ENCODE peak calls at places on chromosomes 12 and 14, in seven cellular contexts. One of them, this sample, is unnamed. For H3K4me1, the result is how much of the 10 kb centered on the place peaks cover.

GRCh38 chr14:30621354-30621953 is 665 bp upstream of the SCFD1 start:
- DNase-seq in right lobe of liver: no peak
- DNase-seq in Peyer's patch: no peak
- DNase-seq in uterus: no peak
- DNase-seq in CD8-positive, alpha-beta T cell: no peak
- DNase-seq in ovary: no peak
- DNase-seq in OCI-LY7: peak
- DNase-seq in this sample: no peak

GRCh38 chr12:23813206-23813605 is 136.3 kb downstream of the SOX5 start:
- DNase-seq in right lobe of liver: no peak
- DNase-seq in Peyer's patch: no peak
- DNase-seq in uterus: no peak
- DNase-seq in CD8-positive, alpha-beta T cell: no peak
- DNase-seq in ovary: no peak
- DNase-seq in OCI-LY7: no peak
- DNase-seq in this sample: no peak

GRCh38 chr12:65532162-65532561 is 253.7 kb downstream of the MSRB3 start:
- DNase-seq in right lobe of liver: no peak
- DNase-seq in Peyer's patch: no peak
- DNase-seq in uterus: no peak
- DNase-seq in CD8-positive, alpha-beta T cell: no peak
- DNase-seq in ovary: no peak
- DNase-seq in OCI-LY7: no peak
- DNase-seq in this sample: no peak

GRCh38 chr14:97217094-97217885 is 420.1 kb downstream of the VRK1 start:
- DNase-seq in right lobe of liver: no peak
- DNase-seq in Peyer's patch: no peak
- DNase-seq in uterus: no peak
- DNase-seq in CD8-positive, alpha-beta T cell: no peak
- DNase-seq in ovary: no peak
- DNase-seq in OCI-LY7: no peak
- DNase-seq in this sample: no peak

GRCh38 chr14:20631821-20632389 is 9.6 kb downstream of the OR6S1 start:
- DNase-seq in right lobe of liver: peak
- DNase-seq in Peyer's patch: no peak
- DNase-seq in uterus: peak
- DNase-seq in CD8-positive, alpha-beta T cell: no peak
- DNase-seq in ovary: peak
- DNase-seq in OCI-LY7: no peak
- DNase-seq in this sample: peak

GRCh38 chr12:119693006-119693405 is 25.1 kb downstream of the PRKAB1 start:
- DNase-seq in right lobe of liver: no peak
- DNase-seq in Peyer's patch: no peak
- DNase-seq in uterus: peak
- DNase-seq in CD8-positive, alpha-beta T cell: no peak
- DNase-seq in ovary: no peak
- DNase-seq in OCI-LY7: no peak
- DNase-seq in this sample: peak

GRCh38 chr12:63822352-63822751 is 22.1 kb upstream of the SRGAP1 start:
- DNase-seq in right lobe of liver: no peak
- DNase-seq in Peyer's patch: no peak
- DNase-seq in uterus: no peak
- DNase-seq in CD8-positive, alpha-beta T cell: no peak
- DNase-seq in ovary: no peak
- DNase-seq in OCI-LY7: no peak
- DNase-seq in this sample: no peak

GRCh38 chr12:98154850-98155249 is 360.5 kb upstream of the TMPO start:
- DNase-seq in right lobe of liver: no peak
- DNase-seq in Peyer's patch: no peak
- DNase-seq in uterus: no peak
- DNase-seq in CD8-positive, alpha-beta T cell: no peak
- DNase-seq in ovary: no peak
- DNase-seq in OCI-LY7: peak
- DNase-seq in this sample: no peak

GRCh38 chr14:80996049-80996901 is 40.9 kb downstream of the TSHR start:
- DNase-seq in right lobe of liver: peak
- DNase-seq in Peyer's patch: no peak
- DNase-seq in uterus: no peak
- DNase-seq in CD8-positive, alpha-beta T cell: no peak
- DNase-seq in ovary: no peak
- DNase-seq in OCI-LY7: peak
- DNase-seq in this sample: peak

GRCh38 chr14:37844614-37845013 is 249.2 kb downstream of the TTC6 start:
- DNase-seq in right lobe of liver: no peak
- DNase-seq in Peyer's patch: no peak
- DNase-seq in uterus: no peak
- DNase-seq in CD8-positive, alpha-beta T cell: no peak
- DNase-seq in ovary: no peak
- DNase-seq in OCI-LY7: no peak
- DNase-seq in this sample: no peak

GRCh38 chr12:114628199-114628598 is 55.8 kb downstream of the TBX3 start:
- DNase-seq in right lobe of liver: no peak
- DNase-seq in Peyer's patch: no peak
- DNase-seq in uterus: no peak
- DNase-seq in CD8-positive, alpha-beta T cell: no peak
- DNase-seq in ovary: no peak
- DNase-seq in OCI-LY7: no peak
- DNase-seq in this sample: no peak

GRCh38 chr12:9750276-9751203 is 10.2 kb downstream of the CD69 start:
- DNase-seq in right lobe of liver: no peak
- DNase-seq in Peyer's patch: peak
- DNase-seq in uterus: no peak
- DNase-seq in CD8-positive, alpha-beta T cell: peak
- DNase-seq in ovary: peak
- DNase-seq in OCI-LY7: peak
- DNase-seq in this sample: peak

GRCh38 chr14:64409509-64409908 is 21.4 kb downstream of the MTHFD1 start:
- DNase-seq in right lobe of liver: no peak
- DNase-seq in Peyer's patch: no peak
- DNase-seq in uterus: no peak
- DNase-seq in CD8-positive, alpha-beta T cell: no peak
- DNase-seq in ovary: no peak
- DNase-seq in OCI-LY7: no peak
- DNase-seq in this sample: no peak

GRCh38 chr12:109617496-109617895 is 43.9 kb downstream of the MVK start:
- DNase-seq in right lobe of liver: no peak
- DNase-seq in Peyer's patch: no peak
- DNase-seq in uterus: no peak
- DNase-seq in CD8-positive, alpha-beta T cell: no peak
- DNase-seq in ovary: no peak
- DNase-seq in OCI-LY7: no peak
- DNase-seq in this sample: no peak

GRCh38 chr12:95548056-95548538 is 3.2 kb downstream of the USP44 start:
- DNase-seq in right lobe of liver: no peak
- DNase-seq in Peyer's patch: no peak
- DNase-seq in uterus: peak
- DNase-seq in CD8-positive, alpha-beta T cell: peak
- DNase-seq in ovary: peak
- DNase-seq in OCI-LY7: peak
- DNase-seq in this sample: no peak

GRCh38 chr12:96164951-96165858 is 29.0 kb upstream of the ELK3 start:
- DNase-seq in right lobe of liver: no peak
- DNase-seq in Peyer's patch: no peak
- DNase-seq in uterus: no peak
- DNase-seq in CD8-positive, alpha-beta T cell: no peak
- DNase-seq in ovary: no peak
- DNase-seq in OCI-LY7: no peak
- DNase-seq in this sample: peak

GRCh38 chr12:92503029-92503931 is 199.5 kb upstream of the PLEKHG7 start:
- DNase-seq in right lobe of liver: peak
- DNase-seq in Peyer's patch: no peak
- DNase-seq in uterus: peak
- DNase-seq in CD8-positive, alpha-beta T cell: no peak
- DNase-seq in ovary: no peak
- DNase-seq in OCI-LY7: peak
- DNase-seq in this sample: no peak

GRCh38 chr12:64066052-64066451 is 156.0 kb downstream of the KICS2 start:
- DNase-seq in right lobe of liver: no peak
- DNase-seq in Peyer's patch: no peak
- DNase-seq in uterus: no peak
- DNase-seq in CD8-positive, alpha-beta T cell: no peak
- DNase-seq in ovary: no peak
- DNase-seq in OCI-LY7: no peak
- DNase-seq in this sample: no peak

GRCh38 chr12:110993425-110993824 is 73.0 kb upstream of the MYL2 start:
- DNase-seq in right lobe of liver: no peak
- DNase-seq in Peyer's patch: no peak
- DNase-seq in uterus: no peak
- DNase-seq in CD8-positive, alpha-beta T cell: no peak
- DNase-seq in ovary: no peak
- DNase-seq in OCI-LY7: no peak
- DNase-seq in this sample: no peak

GRCh38 chr14:38210168-38210567 is 2.5 kb downstream of the SSTR1 start:
- DNase-seq in right lobe of liver: peak
- DNase-seq in Peyer's patch: no peak
- DNase-seq in uterus: no peak
- DNase-seq in CD8-positive, alpha-beta T cell: no peak
- DNase-seq in ovary: no peak
- DNase-seq in OCI-LY7: no peak
- DNase-seq in this sample: no peak

GRCh38 chr12:64685605-64686004 is 73.6 kb downstream of the GNS start:
- DNase-seq in right lobe of liver: no peak
- DNase-seq in Peyer's patch: no peak
- DNase-seq in uterus: no peak
- DNase-seq in CD8-positive, alpha-beta T cell: no peak
- DNase-seq in ovary: no peak
- DNase-seq in OCI-LY7: no peak
- DNase-seq in this sample: no peak

GRCh38 chr12:49636979-49637378 is 13.6 kb downstream of the PRPF40B start:
- DNase-seq in right lobe of liver: peak
- DNase-seq in Peyer's patch: peak
- DNase-seq in uterus: peak
- DNase-seq in CD8-positive, alpha-beta T cell: peak
- DNase-seq in ovary: peak
- DNase-seq in OCI-LY7: peak
- DNase-seq in this sample: peak

GRCh38 chr12:59088673-59089072 is 168.4 kb upstream of the LRIG3 start:
- DNase-seq in right lobe of liver: no peak
- DNase-seq in Peyer's patch: no peak
- DNase-seq in uterus: peak
- DNase-seq in CD8-positive, alpha-beta T cell: no peak
- DNase-seq in ovary: no peak
- DNase-seq in OCI-LY7: no peak
- DNase-seq in this sample: no peak

GRCh38 chr12:53078425-53079225 is 565 bp downstream of the SPRYD3 start:
- DNase-seq in right lobe of liver: no peak
- DNase-seq in Peyer's patch: peak
- DNase-seq in uterus: no peak
- DNase-seq in CD8-positive, alpha-beta T cell: peak
- DNase-seq in ovary: no peak
- DNase-seq in OCI-LY7: peak
- DNase-seq in this sample: no peak

GRCh38 chr12:77060136-77060882 is 5.1 kb downstream of the E2F7 start:
- DNase-seq in right lobe of liver: no peak
- DNase-seq in Peyer's patch: peak
- DNase-seq in uterus: no peak
- DNase-seq in CD8-positive, alpha-beta T cell: no peak
- DNase-seq in ovary: no peak
- DNase-seq in OCI-LY7: peak
- DNase-seq in this sample: no peak

GRCh38 chr12:126668961-126669360 is 1598.0 kb upstream of the TMEM132C start:
- DNase-seq in right lobe of liver: no peak
- DNase-seq in Peyer's patch: no peak
- DNase-seq in uterus: no peak
- DNase-seq in CD8-positive, alpha-beta T cell: no peak
- DNase-seq in ovary: no peak
- DNase-seq in OCI-LY7: no peak
- DNase-seq in this sample: no peak

GRCh38 chr14:96077983-96078686 is 39.0 kb downstream of the C14orf132 start:
- DNase-seq in right lobe of liver: no peak
- DNase-seq in Peyer's patch: no peak
- DNase-seq in uterus: no peak
- DNase-seq in CD8-positive, alpha-beta T cell: no peak
- DNase-seq in ovary: no peak
- DNase-seq in OCI-LY7: no peak
- DNase-seq in this sample: no peak

GRCh38 chr14:39469094-39469710 is 37.0 kb upstream of the FBXO33 start:
- DNase-seq in right lobe of liver: no peak
- DNase-seq in Peyer's patch: peak
- DNase-seq in uterus: no peak
- DNase-seq in CD8-positive, alpha-beta T cell: peak
- DNase-seq in ovary: no peak
- DNase-seq in OCI-LY7: peak
- DNase-seq in this sample: no peak
- TF ChIP-seq CTCF in right lobe of liver: peak
- TF ChIP-seq CTCF in Peyer's patch: no peak
- TF ChIP-seq CTCF in uterus: no peak
- TF ChIP-seq CTCF in CD8-positive, alpha-beta T cell: no peak
- TF ChIP-seq CTCF in ovary: no peak
- TF ChIP-seq CTCF in OCI-LY7: peak
- TF ChIP-seq CTCF in this sample: peak

GRCh38 chr14:76089151-76089550 is 62.6 kb upstream of the GPATCH2L start:
- DNase-seq in right lobe of liver: no peak
- DNase-seq in Peyer's patch: no peak
- DNase-seq in uterus: peak
- DNase-seq in CD8-positive, alpha-beta T cell: no peak
- DNase-seq in ovary: peak
- DNase-seq in OCI-LY7: no peak
- DNase-seq in this sample: no peak
- H3K4me1 ChIP-seq in right lobe of liver: under half
- H3K4me1 ChIP-seq in Peyer's patch: under half
- H3K4me1 ChIP-seq in uterus: under half
- H3K4me1 ChIP-seq in CD8-positive, alpha-beta T cell: under half
- H3K4me1 ChIP-seq in ovary: under half
- H3K4me1 ChIP-seq in OCI-LY7: under half
- H3K4me1 ChIP-seq in this sample: under half

GRCh38 chr12:132053338-132054330 is 90.5 kb downstream of the DDX51 start:
- DNase-seq in right lobe of liver: no peak
- DNase-seq in Peyer's patch: no peak
- DNase-seq in uterus: no peak
- DNase-seq in CD8-positive, alpha-beta T cell: no peak
- DNase-seq in ovary: no peak
- DNase-seq in OCI-LY7: peak
- DNase-seq in this sample: no peak
- H3K27ac ChIP-seq in right lobe of liver: no peak
- H3K27ac ChIP-seq in Peyer's patch: no peak
- H3K27ac ChIP-seq in uterus: no peak
- H3K27ac ChIP-seq in CD8-positive, alpha-beta T cell: no peak
- H3K27ac ChIP-seq in ovary: no peak
- H3K27ac ChIP-seq in OCI-LY7: peak
- H3K27ac ChIP-seq in this sample: no peak

DNA sequence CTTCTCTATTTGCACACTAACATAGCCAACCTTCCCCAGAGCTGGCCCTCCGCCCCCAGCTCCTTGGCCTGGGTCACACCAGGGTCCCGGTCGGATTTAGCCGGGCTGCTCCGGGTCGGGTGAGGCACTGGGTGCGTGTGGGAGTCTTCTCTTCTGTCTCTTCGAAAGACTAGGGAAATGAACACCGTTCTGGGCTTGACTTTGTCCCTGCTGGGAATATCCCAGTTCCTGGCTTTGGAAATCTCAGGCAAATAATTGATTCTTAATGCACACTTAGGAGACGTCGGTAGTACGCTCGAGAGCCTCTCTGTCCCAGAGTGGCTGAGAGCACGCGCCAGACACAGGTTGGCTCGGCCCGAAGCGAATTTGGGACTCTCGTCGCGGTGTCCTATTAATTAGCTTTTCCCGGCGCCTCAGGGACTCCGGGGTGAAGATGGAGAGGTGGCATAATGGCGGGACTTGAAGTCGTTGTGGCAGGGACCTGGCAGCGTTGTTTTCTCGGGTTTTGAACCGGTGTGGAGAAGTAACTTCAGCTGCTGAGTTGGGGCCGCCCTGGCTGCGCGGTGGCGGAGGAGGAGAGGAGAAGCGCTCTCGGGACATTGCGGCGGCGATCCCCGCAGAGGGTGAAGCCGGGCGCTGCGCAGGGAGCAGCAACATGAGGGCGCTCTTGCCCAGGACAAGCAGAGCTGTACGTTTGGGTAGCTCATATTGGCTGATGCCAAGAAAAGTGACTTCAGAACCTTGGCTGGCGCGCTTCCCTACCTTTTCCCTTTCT is 7.5 kb downstream of the FOXG1 start:
- DNase-seq in right lobe of liver: no peak
- DNase-seq in Peyer's patch: no peak
- DNase-seq in uterus: no peak
- DNase-seq in CD8-positive, alpha-beta T cell: no peak
- DNase-seq in ovary: no peak
- DNase-seq in OCI-LY7: no peak
- DNase-seq in this sample: no peak
- TF ChIP-seq CTCF in right lobe of liver: no peak
- TF ChIP-seq CTCF in Peyer's patch: no peak
- TF ChIP-seq CTCF in uterus: no peak
- TF ChIP-seq CTCF in CD8-positive, alpha-beta T cell: no peak
- TF ChIP-seq CTCF in ovary: no peak
- TF ChIP-seq CTCF in OCI-LY7: no peak
- TF ChIP-seq CTCF in this sample: no peak

This sample was measured in heart left ventricle.